ENCODE peak calls at places on chromosomes 4 and X, in five cellular contexts. A is hepatocyte, X is RWPE2, G is aorta, F is neuronal stem cell. N is an unnamed sample.

GRCh38 chr4:10008208-10009005 is 12.9 kb downstream of the SLC2A9 start:
- DNase-seq in A (no peak), X (no peak), G (no peak), F (no peak), N (no peak)

GRCh38 chr4:21126113-21126512 is 425.9 kb downstream of the PACRGL start:
- DNase-seq in A (no peak), X (no peak), G (no peak), F (no peak), N (no peak)

GRCh38 chr4:8046925-8047541 is 107.4 kb upstream of the AFAP1 start:
- DNase-seq in A (no peak), X (no peak), G (no peak), F (no peak), N (no peak)

GRCh38 chr4:75819121-75819520 is 83.1 kb downstream of the PPEF2 start:
- DNase-seq in A (no peak), X (no peak), G (no peak), F (no peak), N (no peak)

GRCh38 chr4:106868381-106869035 is 167.6 kb downstream of the DKK2 start:
- DNase-seq in A (no peak), X (no peak), G (no peak), F (no peak), N (no peak)

GRCh38 chrX:79270401-79270800 is 96.7 kb downstream of the ITM2A start:
- DNase-seq in A (no peak), X (no peak), G (peak; percentile 52), F (peak; percentile 6), N (peak; percentile 44)

GRCh38 chrX:65772842-65773241 is 105.4 kb downstream of the MSN start:
- DNase-seq in A (no peak), X (no peak), G (no peak), F (no peak), N (no peak)

GRCh38 chrX:10769165-10769564 is 148.8 kb upstream of the MID1 start:
- DNase-seq in A (peak; percentile 33), X (no peak), G (no peak), F (peak; percentile 24), N (no peak)

GRCh38 chr4:113586072-113586471 is 175.5 kb downstream of the CAMK2D start:
- DNase-seq in A (no peak), X (no peak), G (no peak), F (no peak), N (no peak)

GRCh38 chrX:129957241-129958099 is 25.0 kb upstream of the BCORL1 start:
- DNase-seq in A (peak; percentile 68), X (no peak), G (peak; percentile 84), F (no peak), N (peak; percentile 67)

GRCh38 chr4:142708231-142708630 is 137.9 kb downstream of the INPP4B start:
- DNase-seq in A (no peak), X (no peak), G (no peak), F (no peak), N (no peak)
- H3K4me1 ChIP-seq in A (no peaks in the 10 kb centered on the region), X (no peaks in the 10 kb centered on the region), G (no peaks in the 10 kb centered on the region), F (no peaks in the 10 kb centered on the region), N (no peaks in the 10 kb centered on the region)

DNA sequence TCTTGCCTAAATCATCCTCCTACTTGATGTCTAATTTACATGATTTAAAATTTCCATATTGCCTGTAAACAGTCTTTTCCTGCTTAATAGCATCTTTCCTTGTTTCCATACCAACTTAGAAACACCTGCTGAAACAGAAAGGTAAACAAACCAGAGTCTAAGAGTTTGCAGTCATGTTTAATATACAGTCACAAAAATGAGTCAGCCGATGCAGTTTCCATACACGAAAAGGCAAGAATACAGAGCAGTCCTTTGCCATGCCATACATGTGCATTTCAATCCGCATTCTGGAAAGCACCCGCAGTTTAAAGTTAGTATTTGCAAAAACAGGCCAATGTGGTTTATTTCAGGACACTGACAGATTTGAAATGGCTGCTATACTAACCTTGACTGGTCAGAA is 32.1 kb downstream of the ASB5 start:
- DNase-seq in A (peak; percentile 8), X (no peak), G (no peak), F (no peak), N (no peak)
- H3K4me1 ChIP-seq in A (no peaks in the 10 kb centered on the region), X (no peaks in the 10 kb centered on the region), G (no peaks in the 10 kb centered on the region), F (peaks cover 1% of the 10 kb centered on the region), N (peaks cover 5% of the 10 kb centered on the region)

GRCh38 chrX:40086569-40087335 is 11.0 kb downstream of the BCOR start:
- DNase-seq in A (peak; percentile 60), X (no peak), G (no peak), F (no peak), N (no peak)
- H3K4me1 ChIP-seq in A (peaks cover 93% of the 10 kb centered on the region), X (peaks cover 15% of the 10 kb centered on the region), G (no peaks in the 10 kb centered on the region), F (peaks cover 24% of the 10 kb centered on the region), N (peaks cover 83% of the 10 kb centered on the region)

GRCh38 chr4:99202094-99202493 is 17.0 kb downstream of the ADH6 start:
- DNase-seq in A (no peak), X (no peak), G (no peak), F (no peak), N (no peak)
- H3K4me1 ChIP-seq in A (peaks cover 22% of the 10 kb centered on the region), X (no peaks in the 10 kb centered on the region), G (peaks cover 3% of the 10 kb centered on the region), F (peaks cover 2% of the 10 kb centered on the region), N (no peaks in the 10 kb centered on the region)

DNA sequence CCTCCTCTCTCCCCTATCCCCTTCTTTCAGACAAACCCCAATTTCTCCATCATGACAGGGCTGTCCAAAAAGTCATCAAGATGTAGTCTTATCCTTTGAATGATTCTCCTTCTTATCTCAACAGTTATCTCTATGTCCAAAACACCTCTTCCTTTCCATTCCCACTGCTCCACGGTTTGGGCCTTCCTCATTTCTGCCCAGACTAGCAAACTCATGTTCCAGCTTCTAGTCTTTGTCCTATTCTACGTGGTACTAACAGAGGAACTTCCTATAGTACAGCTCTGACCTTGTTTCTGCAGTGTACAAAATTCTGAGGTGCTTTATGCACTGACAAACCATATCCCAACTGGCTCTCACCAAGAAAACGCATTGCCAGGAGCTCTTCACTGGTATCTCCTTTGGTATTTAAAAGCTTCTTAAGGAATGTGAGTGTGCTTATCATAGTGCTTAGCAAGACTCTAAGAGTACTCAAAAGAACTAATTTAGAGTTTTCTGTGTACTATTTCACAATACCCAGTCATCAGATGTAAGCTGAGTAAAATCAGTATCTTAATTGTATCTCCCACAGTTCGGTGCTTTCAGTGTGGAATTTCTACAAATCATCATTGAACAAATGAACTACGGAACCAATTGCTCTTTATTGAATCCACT is 65.5 kb downstream of the MAML3 start:
- DNase-seq in A (no peak), X (no peak), G (no peak), F (no peak), N (no peak)
- H3K4me1 ChIP-seq in A (peaks cover 48% of the 10 kb centered on the region), X (peaks cover 4% of the 10 kb centered on the region), G (peaks cover 6% of the 10 kb centered on the region), F (peaks cover 20% of the 10 kb centered on the region), N (peaks cover 2% of the 10 kb centered on the region)

GRCh38 chr4:31104033-31104432 is 383.9 kb downstream of the PCDH7 start:
- DNase-seq in A (no peak), X (no peak), G (no peak), F (no peak), N (no peak)
- H3K4me1 ChIP-seq in A (peaks cover 14% of the 10 kb centered on the region), X (no peaks in the 10 kb centered on the region), G (peaks cover 3% of the 10 kb centered on the region), F (no peaks in the 10 kb centered on the region), N (peaks cover 3% of the 10 kb centered on the region)

DNA sequence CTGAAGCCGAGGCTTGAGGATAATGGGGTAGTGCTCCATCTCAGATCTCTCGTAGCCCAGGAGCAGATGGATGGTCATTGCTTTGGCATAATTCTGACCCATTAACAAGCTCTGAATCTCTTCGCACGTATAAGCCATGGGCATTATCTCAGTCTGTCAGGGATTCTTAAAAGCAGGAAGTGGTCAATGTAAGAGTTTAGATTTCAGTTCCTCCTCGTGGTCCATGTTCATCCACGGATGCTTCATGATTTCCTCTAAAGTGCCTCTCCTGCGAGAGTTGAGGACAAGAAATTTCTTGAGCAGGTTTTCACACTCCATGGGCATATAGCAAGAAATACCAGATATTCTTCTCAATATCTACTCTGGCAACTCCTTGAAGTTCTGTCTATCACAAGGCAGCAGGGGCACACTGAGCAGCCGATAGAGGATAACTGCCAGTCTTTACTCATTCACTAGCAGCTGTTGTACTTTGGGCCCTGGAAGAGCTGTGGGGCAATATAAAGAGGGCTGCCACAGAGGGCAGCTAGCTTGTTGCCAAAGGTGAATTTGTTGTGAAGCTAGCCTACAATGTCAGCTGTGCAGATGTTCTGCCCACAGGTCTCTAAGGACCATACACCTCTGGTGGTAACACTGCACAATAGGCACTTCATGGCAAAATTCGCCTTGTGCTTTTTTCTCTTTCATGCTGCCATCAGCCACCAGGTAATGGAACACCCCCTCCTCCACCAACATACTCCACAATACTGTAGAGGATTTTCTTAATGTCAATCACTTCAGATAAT is 52.0 kb upstream of the WDR17 start:
- DNase-seq in A (no peak), X (no peak), G (no peak), F (no peak), N (no peak)
- H3K4me1 ChIP-seq in A (no peaks in the 10 kb centered on the region), X (no peaks in the 10 kb centered on the region), G (no peaks in the 10 kb centered on the region), F (no peaks in the 10 kb centered on the region), N (no peaks in the 10 kb centered on the region)

GRCh38 chrX:71627588-71628404 is 9.5 kb upstream of the CXCR3 start:
- DNase-seq in A (no peak), X (no peak), G (no peak), F (no peak), N (no peak)

GRCh38 chrX:71625471-71625870 is 7.2 kb upstream of the CXCR3 start:
- DNase-seq in A (no peak), X (no peak), G (no peak), F (no peak), N (no peak)

GRCh38 chrX:71623714-71624113 is 5.4 kb upstream of the CXCR3 start:
- DNase-seq in A (no peak), X (no peak), G (no peak), F (no peak), N (no peak)

GRCh38 chrX:71629467-71629866 is 11.2 kb upstream of the CXCR3 start:
- DNase-seq in A (no peak), X (no peak), G (no peak), F (no peak), N (no peak)

GRCh38 chrX:71626576-71626975 is 8.3 kb upstream of the CXCR3 start:
- DNase-seq in A (no peak), X (no peak), G (no peak), F (no peak), N (no peak)
- H3K4me1 ChIP-seq in A (peaks cover 5% of the 10 kb centered on the region), X (no peaks in the 10 kb centered on the region), G (no peaks in the 10 kb centered on the region), F (no peaks in the 10 kb centered on the region), N (peaks cover 28% of the 10 kb centered on the region)